ENCODE peak calls at places on chromosomes 6 and 20, in six cellular contexts. One of them, this sample, is unnamed.

GRCh38 chr6:6746334-6746969 is 157.9 kb downstream of the LY86 start:
- DNase-seq in left lung: no peak
- DNase-seq in neural progenitor cell: no peak
- DNase-seq in sigmoid colon: no peak
- DNase-seq in Peyer's patch: no peak
- DNase-seq in thyroid gland: no peak
- DNase-seq in this sample: no peak

GRCh38 chr6:26312501-26313390 is 52.3 kb upstream of the BTN3A2 start:
- DNase-seq in Peyer's patch: peak; percentile 84
- DNase-seq in thyroid gland: peak; percentile 79
- DNase-seq in left lung: peak; percentile 82
- DNase-seq in neural progenitor cell: peak; percentile 86
- DNase-seq in sigmoid colon: peak; percentile 89
- DNase-seq in this sample: peak; percentile 45

GRCh38 chr20:62952373-62953166 is at the start of gene SLC17A9:
- DNase-seq in sigmoid colon: peak; percentile 87
- DNase-seq in Peyer's patch: peak; percentile 92
- DNase-seq in left lung: peak; percentile 95
- DNase-seq in neural progenitor cell: peak; percentile 79
- DNase-seq in thyroid gland: peak; percentile 40
- DNase-seq in this sample: peak; percentile 44

GRCh38 chr6:158849899-158850806 is 31.0 kb upstream of the EZR start:
- DNase-seq in left lung: no peak
- DNase-seq in Peyer's patch: no peak
- DNase-seq in thyroid gland: peak; percentile 31
- DNase-seq in sigmoid colon: no peak
- DNase-seq in neural progenitor cell: no peak
- DNase-seq in this sample: no peak

GRCh38 chr20:13424174-13424833 is 203.2 kb downstream of the ISM1 start:
- DNase-seq in Peyer's patch: no peak
- DNase-seq in thyroid gland: no peak
- DNase-seq in neural progenitor cell: no peak
- DNase-seq in sigmoid colon: no peak
- DNase-seq in left lung: no peak
- DNase-seq in this sample: no peak

GRCh38 chr20:39318911-39319310 is 356.8 kb downstream of the DHX35 start:
- DNase-seq in sigmoid colon: no peak
- DNase-seq in Peyer's patch: no peak
- DNase-seq in left lung: no peak
- DNase-seq in thyroid gland: no peak
- DNase-seq in neural progenitor cell: no peak
- DNase-seq in this sample: no peak

GRCh38 chr6:52077961-52078613 is 9.3 kb downstream of the PKHD1 start:
- DNase-seq in sigmoid colon: no peak
- DNase-seq in left lung: no peak
- DNase-seq in neural progenitor cell: peak; percentile 13
- DNase-seq in thyroid gland: no peak
- DNase-seq in Peyer's patch: no peak
- DNase-seq in this sample: no peak

GRCh38 chr6:88599561-88599960 is 363.9 kb downstream of the RNGTT start:
- DNase-seq in sigmoid colon: no peak
- DNase-seq in neural progenitor cell: no peak
- DNase-seq in left lung: no peak
- DNase-seq in Peyer's patch: no peak
- DNase-seq in thyroid gland: no peak
- DNase-seq in this sample: no peak

GRCh38 chr6:90936286-90936685 is 349.4 kb upstream of the MAP3K7 start:
- DNase-seq in left lung: no peak
- DNase-seq in neural progenitor cell: no peak
- DNase-seq in Peyer's patch: no peak
- DNase-seq in sigmoid colon: no peak
- DNase-seq in thyroid gland: no peak
- DNase-seq in this sample: no peak

GRCh38 chr6:112269165-112269564 is 14.8 kb upstream of the LAMA4 start:
- DNase-seq in neural progenitor cell: no peak
- DNase-seq in Peyer's patch: no peak
- DNase-seq in left lung: no peak
- DNase-seq in thyroid gland: no peak
- DNase-seq in sigmoid colon: no peak
- DNase-seq in this sample: no peak

GRCh38 chr20:10754809-10755208 is 81.0 kb upstream of the JAG1 start:
- DNase-seq in sigmoid colon: no peak
- DNase-seq in neural progenitor cell: no peak
- DNase-seq in left lung: no peak
- DNase-seq in thyroid gland: no peak
- DNase-seq in Peyer's patch: no peak
- DNase-seq in this sample: no peak

GRCh38 chr6:18327621-18328548 is 59.3 kb upstream of the RNF144B start:
- DNase-seq in thyroid gland: peak; percentile 89
- DNase-seq in left lung: peak; percentile 83
- DNase-seq in sigmoid colon: peak; percentile 80
- DNase-seq in Peyer's patch: peak; percentile 59
- DNase-seq in neural progenitor cell: peak; percentile 18
- DNase-seq in this sample: no peak

DNA sequence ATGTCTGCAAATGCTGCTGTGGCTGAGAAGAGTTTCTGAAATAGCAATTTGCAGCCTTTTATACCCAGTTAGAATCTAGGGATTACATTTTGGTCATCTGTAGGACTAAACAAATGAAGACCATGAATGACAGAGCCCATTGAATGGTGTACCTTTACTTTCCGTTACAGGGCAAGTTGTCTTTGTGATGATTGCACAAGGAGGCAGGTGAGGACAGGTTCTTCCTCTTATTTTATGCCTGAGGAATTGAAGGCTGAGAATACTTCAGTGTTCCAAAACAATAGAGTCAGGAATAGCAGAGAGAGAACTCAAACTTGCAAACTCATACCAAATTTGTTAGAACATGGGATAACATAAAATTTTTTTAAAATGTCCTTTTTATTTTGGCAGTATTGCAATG is 974.9 kb downstream of the TFAP2A start:
- DNase-seq in neural progenitor cell: no peak
- DNase-seq in left lung: no peak
- DNase-seq in Peyer's patch: no peak
- DNase-seq in thyroid gland: no peak
- DNase-seq in sigmoid colon: no peak
- DNase-seq in this sample: no peak
- H3K9me3 ChIP-seq in neural progenitor cell: peaks cover 7% of the 10 kb centered on the region
- H3K9me3 ChIP-seq in left lung: no peaks in the 10 kb centered on the region
- H3K9me3 ChIP-seq in Peyer's patch: no peaks in the 10 kb centered on the region
- H3K9me3 ChIP-seq in thyroid gland: no peaks in the 10 kb centered on the region
- H3K9me3 ChIP-seq in sigmoid colon: no peaks in the 10 kb centered on the region
- H3K9me3 ChIP-seq in this sample: no peaks in the 10 kb centered on the region

DNA sequence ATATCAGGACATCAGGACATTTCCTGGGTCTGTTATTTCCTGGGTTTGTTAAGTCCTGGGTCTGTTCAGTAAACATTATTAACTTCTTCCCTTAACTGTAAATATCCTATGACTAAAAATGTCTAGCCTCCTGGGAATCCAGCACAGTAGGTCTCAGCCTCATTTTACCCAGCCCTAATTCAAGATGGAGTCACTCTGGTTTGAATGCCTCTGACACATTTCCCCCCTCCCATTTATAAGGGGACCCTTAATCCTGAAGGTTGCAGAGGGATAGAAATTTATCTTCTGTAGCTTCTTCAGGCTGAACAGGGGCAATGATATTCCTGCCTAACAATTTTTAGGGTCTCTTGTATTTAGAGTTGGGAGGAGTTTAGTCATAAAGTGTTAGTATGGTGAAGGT is 21.8 kb downstream of the RNF182 start:
- DNase-seq in left lung: no peak
- DNase-seq in sigmoid colon: no peak
- DNase-seq in neural progenitor cell: no peak
- DNase-seq in Peyer's patch: no peak
- DNase-seq in thyroid gland: no peak
- DNase-seq in this sample: no peak
- H3K9me3 ChIP-seq in left lung: no peaks in the 10 kb centered on the region
- H3K9me3 ChIP-seq in sigmoid colon: no peaks in the 10 kb centered on the region
- H3K9me3 ChIP-seq in neural progenitor cell: no peaks in the 10 kb centered on the region
- H3K9me3 ChIP-seq in Peyer's patch: no peaks in the 10 kb centered on the region
- H3K9me3 ChIP-seq in thyroid gland: no peaks in the 10 kb centered on the region
- H3K9me3 ChIP-seq in this sample: peaks cover 4% of the 10 kb centered on the region

GRCh38 chr6:141158740-141159139 is 974.0 kb upstream of the GJE1 start:
- DNase-seq in left lung: no peak
- DNase-seq in thyroid gland: no peak
- DNase-seq in sigmoid colon: no peak
- DNase-seq in Peyer's patch: no peak
- DNase-seq in neural progenitor cell: no peak
- DNase-seq in this sample: no peak
- H3K9me3 ChIP-seq in left lung: no peaks in the 10 kb centered on the region
- H3K9me3 ChIP-seq in thyroid gland: no peaks in the 10 kb centered on the region
- H3K9me3 ChIP-seq in sigmoid colon: no peaks in the 10 kb centered on the region
- H3K9me3 ChIP-seq in Peyer's patch: no peaks in the 10 kb centered on the region
- H3K9me3 ChIP-seq in neural progenitor cell: no peaks in the 10 kb centered on the region
- H3K9me3 ChIP-seq in this sample: no peaks in the 10 kb centered on the region

GRCh38 chr20:29741894-29742698 is 1515.4 kb upstream of the DEFB115 start:
- DNase-seq in neural progenitor cell: no peak
- DNase-seq in thyroid gland: no peak
- DNase-seq in sigmoid colon: no peak
- DNase-seq in left lung: peak; percentile 70
- DNase-seq in Peyer's patch: no peak
- DNase-seq in this sample: peak; percentile 7
- H3K9me3 ChIP-seq in neural progenitor cell: peaks cover 7% of the 10 kb centered on the region
- H3K9me3 ChIP-seq in thyroid gland: no peaks in the 10 kb centered on the region
- H3K9me3 ChIP-seq in sigmoid colon: peaks cover 11% of the 10 kb centered on the region
- H3K9me3 ChIP-seq in left lung: no peaks in the 10 kb centered on the region
- H3K9me3 ChIP-seq in Peyer's patch: peaks cover 22% of the 10 kb centered on the region
- H3K9me3 ChIP-seq in this sample: no peaks in the 10 kb centered on the region

DNA sequence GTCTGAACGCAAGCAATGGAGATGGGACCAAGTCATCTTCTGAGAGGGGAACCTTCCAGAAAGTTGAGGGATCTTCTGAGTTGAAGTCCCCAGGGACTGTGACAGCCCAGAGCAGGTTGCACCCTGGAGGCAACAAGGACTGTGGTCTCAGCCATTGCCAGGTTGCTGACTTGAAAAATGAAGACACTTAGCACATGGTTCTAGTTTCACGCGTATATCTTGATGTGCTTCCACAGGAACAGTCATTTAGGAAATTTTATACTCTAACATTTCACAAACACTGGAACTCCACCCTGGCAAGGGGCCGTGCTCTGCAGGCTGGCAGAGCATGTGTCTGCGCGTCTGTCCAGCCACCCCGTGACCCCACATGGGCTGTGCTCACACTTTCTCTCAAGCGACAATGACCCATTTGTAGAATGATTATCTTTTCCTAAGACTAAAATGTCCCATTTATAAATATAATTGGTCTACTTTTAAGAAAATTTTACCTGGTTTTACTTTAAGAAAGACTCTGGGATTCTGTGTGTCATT is 157.0 kb downstream of the ERMARD start:
- DNase-seq in left lung: no peak
- DNase-seq in Peyer's patch: no peak
- DNase-seq in neural progenitor cell: no peak
- DNase-seq in sigmoid colon: no peak
- DNase-seq in thyroid gland: peak; percentile 13
- DNase-seq in this sample: no peak
- H3K9me3 ChIP-seq in left lung: no peaks in the 10 kb centered on the region
- H3K9me3 ChIP-seq in Peyer's patch: no peaks in the 10 kb centered on the region
- H3K9me3 ChIP-seq in neural progenitor cell: no peaks in the 10 kb centered on the region
- H3K9me3 ChIP-seq in sigmoid colon: no peaks in the 10 kb centered on the region
- H3K9me3 ChIP-seq in thyroid gland: no peaks in the 10 kb centered on the region
- H3K9me3 ChIP-seq in this sample: no peaks in the 10 kb centered on the region